ENCODE peak calls at places on chromosomes 12 and 14, in seven cellular contexts. B is breast epithelium, O is AG09309, W is neural progenitor cell, L is astrocyte of the spinal cord, C is ovary, G is MM.1S. D is an unnamed sample.

GRCh38 chr14:52025310-52025709 is 36.0 kb downstream of the RTRAF start:
- DNase-seq in O (peak; percentile 86), B (no peak), W (no peak), C (no peak), L (peak; percentile 95), G (no peak), D (no peak)

GRCh38 chr12:131349397-131350127 is 361.3 kb upstream of the SFSWAP start:
- DNase-seq in C (peak; percentile 64), G (no peak), B (no peak), O (no peak), L (no peak), W (no peak), D (no peak)

GRCh38 chr12:12270226-12270625 is 3.4 kb upstream of the LRP6 start:
- DNase-seq in L (no peak), W (no peak), B (no peak), C (no peak), O (no peak), G (no peak), D (no peak)

GRCh38 chr14:105883066-105884005 is 357.0 kb downstream of the TMEM121 start:
- DNase-seq in L (no peak), G (no peak), B (peak; percentile 38), O (no peak), W (no peak), C (peak; percentile 5), D (peak; percentile 1)

GRCh38 chr12:14963520-14963919 is 2.1 kb upstream of the ARHGDIB start:
- DNase-seq in O (no peak), G (no peak), C (no peak), B (no peak), L (no peak), W (no peak), D (no peak)

GRCh38 chr12:31363826-31364225 is 37.9 kb upstream of the SINHCAF start:
- DNase-seq in G (no peak), W (peak; percentile 33), B (no peak), C (no peak), L (no peak), O (no peak), D (no peak)

GRCh38 chr12:24488091-24488596 is 460.8 kb downstream of the BCAT1 start:
- DNase-seq in W (no peak), C (no peak), G (no peak), B (no peak), O (no peak), L (peak; percentile 48), D (no peak)

GRCh38 chr14:60235440-60235839 is 13.6 kb upstream of the PPM1A start:
- DNase-seq in O (no peak), C (no peak), G (no peak), B (no peak), W (no peak), L (no peak), D (no peak)

GRCh38 chr14:50813544-50813863 is 17.5 kb downstream of the NIN start:
- DNase-seq in C (no peak), G (no peak), L (no peak), B (no peak), O (no peak), W (no peak), D (no peak)
- H3K4me3 ChIP-seq in C (no peak overlapping the region), G (no peak overlapping the region), L (no peak overlapping the region), B (no peak overlapping the region), O (no peak overlapping the region), W (no peak overlapping the region), D (no peak overlapping the region)

DNA sequence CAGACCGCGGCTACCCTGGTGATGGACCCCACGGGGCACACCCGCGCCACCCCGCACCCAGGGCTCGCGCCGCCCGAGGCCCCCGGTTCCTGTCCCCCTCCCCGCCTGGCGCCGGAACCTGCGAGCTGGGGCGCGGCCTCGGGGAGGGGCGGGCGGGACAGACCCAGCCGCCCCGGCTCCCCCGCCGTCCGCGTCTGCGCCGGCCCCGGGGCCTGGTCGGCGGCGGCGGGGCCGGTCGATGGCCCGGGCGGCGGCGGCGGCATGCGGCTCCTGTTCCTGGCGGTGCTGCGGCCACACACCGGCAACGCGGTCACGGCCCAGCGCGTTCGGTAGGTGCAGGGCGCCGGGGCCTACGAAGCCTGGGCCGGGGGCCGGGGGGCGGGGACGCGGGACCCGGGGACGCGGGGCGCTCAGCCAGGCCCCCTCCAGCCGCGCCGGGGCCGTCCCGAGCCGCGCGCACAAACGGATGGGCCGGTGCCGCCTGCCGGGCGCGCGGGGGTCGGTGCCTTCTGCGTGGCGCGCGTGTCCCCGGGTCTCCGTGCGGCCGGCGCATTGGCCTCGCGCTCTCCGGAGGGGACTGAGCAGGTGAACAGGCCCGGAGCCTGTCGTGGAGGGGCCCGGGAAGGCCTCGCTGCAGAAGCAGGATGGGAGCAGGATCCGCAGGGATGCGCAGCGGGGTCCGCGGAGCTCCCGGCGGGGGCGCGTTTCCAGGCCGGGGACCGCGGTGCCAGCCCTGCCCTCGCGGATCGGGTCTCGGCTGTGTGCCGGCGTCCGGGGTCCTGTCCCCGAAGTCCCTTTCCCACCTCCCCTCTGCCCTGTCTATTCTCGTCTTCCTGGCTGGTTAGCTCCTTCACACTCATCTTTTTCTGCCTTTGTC is at the start of gene GLT1D1:
- DNase-seq in W (peak; percentile 72), B (no peak), L (no peak), G (no peak), O (no peak), C (no peak), D (no peak)
- H3K4me3 ChIP-seq in W (peak within 1 kb of the TSS; percentile 58), B (peak within 1 kb of the TSS; percentile 38), L (no peak within 1 kb of the TSS), G (no peak within 1 kb of the TSS), O (no peak within 1 kb of the TSS), C (peak within 1 kb of the TSS; percentile 29), D (peak within 1 kb of the TSS; percentile 20)

GRCh38 chr12:90841336-90841735 is 113.6 kb downstream of the CCER1 start:
- DNase-seq in O (no peak), G (no peak), B (no peak), W (no peak), L (no peak), C (no peak), D (no peak)
- H3K4me3 ChIP-seq in O (no peak overlapping the region), G (no peak overlapping the region), B (no peak overlapping the region), W (no peak overlapping the region), L (no peak overlapping the region), C (no peak overlapping the region), D (no peak overlapping the region)

GRCh38 chr12:124456652-124457152 is 110.7 kb downstream of the NCOR2 start:
- DNase-seq in O (no peak), C (peak; percentile 64), W (no peak), G (peak; percentile 69), L (no peak), B (no peak), D (no peak)
- H3K4me3 ChIP-seq in O (no peak overlapping the region), C (peak overlapping the region; percentile 39), W (no peak overlapping the region), G (peak overlapping the region; percentile 65), L (no peak overlapping the region), B (peak overlapping the region; percentile 36), D (peak overlapping the region; percentile 33)

GRCh38 chr12:51247523-51248206 is 9.0 kb downstream of the DAZAP2 start:
- DNase-seq in O (no peak), G (no peak), C (no peak), B (no peak), L (no peak), W (no peak), D (no peak)
- H3K4me3 ChIP-seq in O (no peak overlapping the region), G (no peak overlapping the region), C (no peak overlapping the region), B (no peak overlapping the region), L (no peak overlapping the region), W (no peak overlapping the region), D (no peak overlapping the region)

DNA sequence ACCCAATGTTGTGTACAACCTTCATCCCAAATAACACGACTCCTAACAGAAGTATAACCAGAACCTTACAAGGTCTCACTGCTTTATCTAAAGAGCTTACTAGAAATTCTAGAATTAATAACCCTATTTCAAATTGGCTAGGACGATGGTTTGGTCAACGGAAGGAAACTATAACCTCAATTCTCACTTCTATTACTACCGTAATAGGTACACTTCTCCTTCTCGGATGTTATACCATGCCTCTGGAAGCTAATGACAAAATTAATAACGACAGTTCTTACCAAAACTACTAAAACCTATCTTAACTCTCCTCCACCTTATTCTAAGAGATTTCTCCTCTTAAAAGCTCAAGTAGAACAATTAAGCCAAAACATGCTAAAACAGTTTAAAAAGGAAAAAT is 23.6 kb upstream of the UBC start:
- DNase-seq in W (no peak), B (no peak), G (peak; percentile 18), O (no peak), C (no peak), L (no peak), D (no peak)
- H3K4me3 ChIP-seq in W (no peak overlapping the region), B (peak overlapping the region; percentile 56), G (peak overlapping the region; percentile 71), O (no peak overlapping the region), C (peak overlapping the region; percentile 53), L (no peak overlapping the region), D (peak overlapping the region; percentile 47)

GRCh38 chr12:57765003-57765697 is 1.7 kb downstream of the CYP27B1 start:
- DNase-seq in C (no peak), O (no peak), B (peak; percentile 54), L (no peak), W (peak; percentile 73), G (peak; percentile 21), D (no peak)
- H3K4me3 ChIP-seq in C (peak overlapping the region; percentile 6), O (peak overlapping the region; percentile 39), B (peak overlapping the region; percentile 56), L (peak overlapping the region; percentile 17), W (peak overlapping the region; percentile 44), G (peak overlapping the region; percentile 60), D (no peak overlapping the region)

GRCh38 chr12:56282030-56282429 is 15.3 kb downstream of the COQ10A start:
- DNase-seq in C (no peak), B (no peak), O (no peak), W (no peak), L (no peak), G (no peak), D (no peak)
- H3K4me3 ChIP-seq in C (no peak overlapping the region), B (no peak overlapping the region), O (no peak overlapping the region), W (no peak overlapping the region), L (no peak overlapping the region), G (no peak overlapping the region), D (no peak overlapping the region)

GRCh38 chr12:120366884-120367251 is 2.1 kb downstream of the MSI1 start:
- DNase-seq in C (no peak), L (no peak), B (no peak), O (no peak), W (peak; percentile 63), G (no peak), D (no peak)
- H3K4me3 ChIP-seq in C (no peak overlapping the region), L (no peak overlapping the region), B (no peak overlapping the region), O (no peak overlapping the region), W (peak overlapping the region; percentile 100), G (no peak overlapping the region), D (no peak overlapping the region)

DNA sequence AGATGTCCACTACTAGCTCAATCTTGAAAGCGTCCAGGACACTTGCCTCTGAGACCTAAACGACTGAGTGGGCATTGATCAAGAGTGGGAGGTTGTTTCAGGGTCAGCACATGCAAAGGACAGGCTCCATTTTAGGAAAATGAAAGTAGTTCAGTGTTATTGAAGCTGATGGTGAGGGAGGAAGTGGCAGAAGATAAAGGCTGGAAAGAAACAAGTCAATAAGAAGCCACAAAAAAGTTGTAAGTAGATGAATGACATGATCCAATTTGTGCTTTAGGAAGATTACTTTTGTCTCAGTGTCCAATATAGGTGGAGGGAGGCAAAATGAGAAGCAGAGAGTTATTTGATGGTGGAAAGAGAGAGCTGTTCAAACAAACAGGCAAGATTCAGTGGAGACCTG is 22.0 kb downstream of the GPR65 start:
- DNase-seq in O (no peak), C (no peak), L (no peak), W (no peak), B (no peak), G (no peak), D (no peak)
- H3K4me3 ChIP-seq in O (no peak overlapping the region), C (no peak overlapping the region), L (no peak overlapping the region), W (no peak overlapping the region), B (no peak overlapping the region), G (no peak overlapping the region), D (no peak overlapping the region)

D was measured in uterus.